ENCODE peak calls at places on chromosomes 7 and 10, in five cellular contexts. D is H54; U is NCI-H460; H is activated T-helper 1 cell treated with anti-CD3 and anti-CD28 coated beads, Interleukin-12 subunit alpha, Interleukin-12 subunit beta, Interleukin-2, Interleukin-4 antibody, amounts not matched to agents 30 ng/mL and 10 ng/mL and 1 ng/mL, durations not matched to agents 14 hours and 24 hours and 36 hours; Z is Right ventricle myocardium superior. O is an unnamed sample.

GRCh38 chr7:106119719-106120118 is 7.6 kb upstream of the SYPL1 start:
- DNase-seq in D (no peak), U (no peak), H (no peak), Z (no peak), O (no peak)

GRCh38 chr7:56537477-56537876 is 421.3 kb upstream of the NUPR2 start:
- DNase-seq in D (no peak), U (no peak), H (no peak), Z (no peak), O (no peak)

GRCh38 chr7:110061387-110061786 is 1029.5 kb upstream of the LRRN3 start:
- DNase-seq in D (no peak), U (no peak), H (no peak), Z (no peak), O (no peak)

GRCh38 chr7:144824360-144824759 is 11.5 kb downstream of the TPK1 start:
- DNase-seq in D (peak), U (peak), H (no peak), Z (no peak), O (peak)

GRCh38 chr7:106257752-106258151 is 27.0 kb downstream of the NAMPT start:
- DNase-seq in D (no peak), U (no peak), H (no peak), Z (no peak), O (no peak)

GRCh38 chr7:30750574-30751256 is 1.2 kb upstream of the INMT start:
- DNase-seq in D (no peak), U (no peak), H (no peak), Z (peak), O (peak)

GRCh38 chr7:142384508-142384922 is 126.7 kb upstream of the PRSS58 start:
- DNase-seq in D (peak), U (no peak), H (peak), Z (no peak), O (peak)

GRCh38 chr7:100568176-100568935 is 5.3 kb downstream of the SAP25 start:
- DNase-seq in D (no peak), U (no peak), H (no peak), Z (no peak), O (no peak)

GRCh38 chr7:95478139-95479037 is 7.4 kb upstream of the ASB4 start:
- DNase-seq in D (no peak), U (no peak), H (no peak), Z (no peak), O (peak)

GRCh38 chr7:134400859-134401258 is 58.0 kb downstream of the AKR1B1 start:
- DNase-seq in D (no peak), U (no peak), H (no peak), Z (no peak), O (no peak)

GRCh38 chr7:9028012-9028411 is 594.6 kb downstream of the NXPH1 start:
- DNase-seq in D (no peak), U (no peak), H (no peak), Z (no peak), O (no peak)

GRCh38 chr10:114239117-114239993 is at the start of gene VWA2:
- DNase-seq in D (no peak), U (no peak), H (peak), Z (peak), O (no peak)

GRCh38 chr10:11113156-11113555 is 95.5 kb downstream of the CELF2 start:
- DNase-seq in D (no peak), U (no peak), H (no peak), Z (no peak), O (no peak)

GRCh38 chr10:3533296-3533695 is 251.7 kb downstream of the KLF6 start:
- DNase-seq in D (no peak), U (no peak), H (no peak), Z (no peak), O (no peak)

GRCh38 chr7:84924341-84924740 is 262.5 kb downstream of the SEMA3D start:
- DNase-seq in D (no peak), U (no peak), H (no peak), Z (no peak), O (no peak)

GRCh38 chr10:33334170-33334838 is at the start of gene NRP1:
- DNase-seq in D (no peak), U (no peak), H (no peak), Z (peak), O (peak)

GRCh38 chr7:73770860-73771665 is 993 bp upstream of the CLDN3 start:
- DNase-seq in D (no peak), U (no peak), H (no peak), Z (no peak), O (no peak)

GRCh38 chr7:25098096-25099046 is 26.7 kb downstream of the CYCS start:
- DNase-seq in D (peak), U (peak), H (peak), Z (peak), O (peak)

GRCh38 chr7:100693312-100694195 is 496 bp downstream of the GIGYF1 start:
- DNase-seq in D (no peak), U (no peak), H (no peak), Z (no peak), O (no peak)

GRCh38 chr7:121633186-121633585 is 237.1 kb upstream of the FAM3C start:
- DNase-seq in D (no peak), U (no peak), H (no peak), Z (no peak), O (no peak)

GRCh38 chr7:108007762-108008161 is 4.8 kb upstream of the LAMB1 start:
- DNase-seq in D (no peak), U (no peak), H (no peak), Z (no peak), O (no peak)

GRCh38 chr10:79047875-79048638 is 20.7 kb upstream of the ZMIZ1 start:
- DNase-seq in D (no peak), U (no peak), H (peak), Z (no peak), O (no peak)

GRCh38 chr7:84236398-84236797 is 41.8 kb upstream of the SEMA3A start:
- DNase-seq in D (no peak), U (no peak), H (no peak), Z (no peak), O (peak)

GRCh38 chr10:63553031-63553430 is 31.8 kb downstream of the REEP3 start:
- DNase-seq in D (no peak), U (no peak), H (no peak), Z (no peak), O (peak)

GRCh38 chr7:73734619-73735525 is 3.7 kb downstream of the ABHD11 start:
- DNase-seq in D (peak), U (peak), H (peak), Z (peak), O (peak)

GRCh38 chr7:150956395-150957118 is 21.6 kb downstream of the KCNH2 start:
- DNase-seq in D (no peak), U (no peak), H (no peak), Z (no peak), O (no peak)